ENCODE peak calls at places on chromosome 19, in six cellular contexts. Y is K562, O is suprapubic skin, Z is breast epithelium, M is esophagus muscularis mucosa, I is SK-N-SH. F is an unnamed sample.

GRCh38 chr19:54432144-54432738 is 16.8 kb upstream of the LENG8 start:
- DNase-seq in Y (no peak), O (no peak), Z (no peak), M (no peak), I (no peak), F (no peak)

GRCh38 chr19:44430956-44431355 is 17.3 kb downstream of the ZNF229 start:
- DNase-seq in Y (no peak), O (no peak), Z (no peak), M (no peak), I (no peak), F (no peak)

GRCh38 chr19:13764101-13764807 is at the start of gene MRI1:
- DNase-seq in Y (peak; percentile 91), O (peak; percentile 88), Z (peak; percentile 77), M (peak; percentile 93), I (peak; percentile 97), F (peak; percentile 39)

GRCh38 chr19:9178901-9179300 is at the start of gene OR7D2:
- DNase-seq in Y (no peak), O (no peak), Z (no peak), M (no peak), I (no peak), F (no peak)

GRCh38 chr19:51448011-51448744 is 10.1 kb downstream of the SIGLEC8 start:
- DNase-seq in Y (no peak), O (no peak), Z (no peak), M (no peak), I (no peak), F (no peak)

GRCh38 chr19:14361824-14362223 is 19.4 kb upstream of the ADGRE5 start:
- DNase-seq in Y (peak; percentile 51), O (no peak), Z (no peak), M (no peak), I (peak; percentile 63), F (no peak)

GRCh38 chr19:58409010-58409790 is 751 bp downstream of the ZNF584 start:
- DNase-seq in Y (no peak), O (no peak), Z (peak; percentile 52), M (no peak), I (peak; percentile 79), F (no peak)

GRCh38 chr19:4557186-4557970 is 2.1 kb downstream of the SEMA6B start:
- DNase-seq in Y (peak; percentile 65), O (no peak), Z (no peak), M (no peak), I (peak; percentile 69), F (no peak)

GRCh38 chr19:5547881-5548280 is 19.9 kb downstream of the TINCR start:
- DNase-seq in Y (peak; percentile 60), O (no peak), Z (no peak), M (no peak), I (peak; percentile 60), F (peak; percentile 38)

GRCh38 chr19:52535831-52536800 is 8.6 kb downstream of the ZNF808 start:
- DNase-seq in Y (no peak), O (peak; percentile 95), Z (peak; percentile 87), M (peak; percentile 96), I (peak; percentile 84), F (no peak)

GRCh38 chr19:4575267-4575793 is 15.8 kb upstream of the SEMA6B start:
- DNase-seq in Y (peak; percentile 75), O (no peak), Z (no peak), M (no peak), I (peak; percentile 58), F (peak; percentile 70)

GRCh38 chr19:18349524-18350128 is 9.2 kb downstream of the PGPEP1 start:
- DNase-seq in Y (peak; percentile 73), O (no peak), Z (peak; percentile 61), M (no peak), I (peak; percentile 84), F (peak; percentile 40)

GRCh38 chr19:15498910-15499309 is 9.4 kb upstream of the CYP4F22 start:
- DNase-seq in Y (peak; percentile 55), O (no peak), Z (no peak), M (no peak), I (no peak), F (no peak)

GRCh38 chr19:17747205-17748098 is 3.8 kb upstream of the FCHO1 start:
- DNase-seq in Y (peak; percentile 99), O (peak; percentile 95), Z (peak; percentile 89), M (peak; percentile 97), I (peak; percentile 100), F (peak; percentile 89)

GRCh38 chr19:5651361-5651760 is 28.5 kb downstream of the SAFB start:
- DNase-seq in Y (no peak), O (no peak), Z (no peak), M (no peak), I (no peak), F (no peak)

GRCh38 chr19:31356587-31357314 is 7.5 kb upstream of the TSHZ3 start:
- DNase-seq in Y (peak; percentile 73), O (no peak), Z (no peak), M (no peak), I (peak; percentile 32), F (no peak)

GRCh38 chr19:50796128-50796633 is 6.0 kb downstream of the ACP4 start:
- DNase-seq in Y (peak; percentile 54), O (no peak), Z (no peak), M (no peak), I (peak; percentile 36), F (peak; percentile 46)

GRCh38 chr19:58319241-58319640 is 7.6 kb upstream of the ZSCAN22 start:
- DNase-seq in Y (no peak), O (no peak), Z (no peak), M (no peak), I (no peak), F (no peak)

GRCh38 chr19:37077615-37077928 is 661 bp upstream of the ZNF420 start:
- DNase-seq in Y (no peak), O (no peak), Z (no peak), M (no peak), I (no peak), F (peak; percentile 3)

GRCh38 chr19:30083701-30084156 is 141.7 kb downstream of the URI1 start:
- DNase-seq in Y (no peak), O (no peak), Z (no peak), M (no peak), I (peak; percentile 62), F (no peak)

GRCh38 chr19:17859533-17860330 is at the start of gene RPL18A:
- DNase-seq in Y (peak; percentile 96), O (peak; percentile 99), Z (peak; percentile 98), M (peak; percentile 100), I (peak; percentile 96), F (peak; percentile 99)

GRCh38 chr19:13629687-13630357 is 123.5 kb upstream of the CACNA1A start:
- DNase-seq in Y (no peak), O (no peak), Z (no peak), M (no peak), I (no peak), F (no peak)

GRCh38 chr19:33514885-33515485 is 6.6 kb downstream of the PEPD start:
- DNase-seq in Y (no peak), O (no peak), Z (no peak), M (no peak), I (no peak), F (no peak)

GRCh38 chr19:28793391-28794168 is 419.4 kb downstream of the UQCRFS1 start:
- DNase-seq in Y (no peak), O (no peak), Z (no peak), M (no peak), I (no peak), F (no peak)

DNA sequence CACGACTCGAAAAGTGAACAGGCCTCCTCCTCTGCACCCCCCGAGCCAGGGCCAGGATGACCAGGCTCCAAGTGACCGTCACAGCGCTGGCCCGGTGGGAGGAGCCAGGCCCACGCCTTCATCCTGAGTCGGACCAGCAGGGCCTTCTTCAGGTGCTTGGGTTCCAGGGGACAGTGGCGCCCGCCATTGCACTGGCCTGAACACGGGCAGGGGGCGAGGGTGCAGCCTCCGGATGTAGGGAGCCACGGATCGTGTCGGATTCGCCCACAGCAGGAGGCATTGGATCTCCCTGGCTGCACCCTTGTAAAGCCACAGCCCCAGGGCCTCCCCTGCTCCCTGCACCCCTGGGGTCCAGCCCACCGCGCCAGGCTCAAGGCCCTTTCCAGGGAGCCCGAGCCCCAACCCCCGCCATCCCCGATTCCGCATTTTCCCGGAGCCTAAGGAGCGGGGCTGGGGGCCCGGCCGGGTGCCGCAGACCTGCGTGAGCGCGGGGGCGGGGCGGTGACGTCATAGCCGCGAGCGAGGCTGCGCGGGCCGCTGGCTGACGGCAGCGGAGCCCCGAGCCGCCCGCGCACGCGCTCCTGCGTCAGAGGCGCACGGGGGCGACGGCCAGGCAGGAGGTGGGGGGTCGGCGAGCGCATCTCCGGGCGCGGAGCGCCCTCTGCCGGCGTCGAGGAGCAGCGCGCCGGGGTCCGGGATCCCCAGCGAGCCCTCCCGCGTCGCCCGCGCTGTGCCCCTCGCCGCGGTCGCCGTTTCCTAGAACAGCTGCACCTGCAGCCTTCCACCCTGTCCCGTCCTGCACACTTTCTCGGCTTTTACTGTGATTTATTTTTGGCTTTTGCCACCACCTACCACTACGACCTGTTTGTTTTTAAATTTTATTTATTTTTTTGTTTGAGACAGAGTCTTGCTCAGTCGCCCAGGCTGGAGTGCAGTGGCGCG is 1.5 kb upstream of the ATP5F1D start:
- DNase-seq in Y (peak; percentile 98), O (peak; percentile 93), Z (peak; percentile 85), M (no peak), I (peak; percentile 98), F (peak; percentile 62)
- TF ChIP-seq POLR2AphosphoS5 in Y (no peak), O (no peak), Z (no peak), M (peak; percentile 49), I (no peak), F (no peak)

DNA sequence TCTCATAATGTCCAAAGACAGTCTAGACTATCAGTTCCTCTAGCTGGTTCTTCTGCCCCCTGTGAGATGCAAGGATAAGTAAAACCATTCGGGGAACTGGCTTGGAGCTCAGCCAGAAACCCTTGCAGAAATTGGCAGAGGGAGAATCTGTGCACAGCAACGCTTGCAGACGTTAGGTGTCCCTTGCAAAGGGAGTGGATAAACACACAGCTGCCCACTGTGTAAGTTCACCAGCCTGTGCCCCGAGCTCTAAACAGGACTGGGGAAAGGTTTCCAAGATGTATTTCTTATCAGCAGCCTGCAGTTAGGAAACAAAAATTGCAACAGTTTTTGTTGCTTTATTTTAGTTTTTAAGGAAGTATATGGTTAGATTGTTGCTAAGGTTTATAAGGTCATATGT is 19.0 kb upstream of the ADGRE1 start:
- DNase-seq in Y (no peak), O (no peak), Z (no peak), M (no peak), I (no peak), F (no peak)
- TF ChIP-seq POLR2AphosphoS5 in Y (no peak), O (no peak), Z (no peak), M (no peak), I (no peak), F (no peak)

DNA sequence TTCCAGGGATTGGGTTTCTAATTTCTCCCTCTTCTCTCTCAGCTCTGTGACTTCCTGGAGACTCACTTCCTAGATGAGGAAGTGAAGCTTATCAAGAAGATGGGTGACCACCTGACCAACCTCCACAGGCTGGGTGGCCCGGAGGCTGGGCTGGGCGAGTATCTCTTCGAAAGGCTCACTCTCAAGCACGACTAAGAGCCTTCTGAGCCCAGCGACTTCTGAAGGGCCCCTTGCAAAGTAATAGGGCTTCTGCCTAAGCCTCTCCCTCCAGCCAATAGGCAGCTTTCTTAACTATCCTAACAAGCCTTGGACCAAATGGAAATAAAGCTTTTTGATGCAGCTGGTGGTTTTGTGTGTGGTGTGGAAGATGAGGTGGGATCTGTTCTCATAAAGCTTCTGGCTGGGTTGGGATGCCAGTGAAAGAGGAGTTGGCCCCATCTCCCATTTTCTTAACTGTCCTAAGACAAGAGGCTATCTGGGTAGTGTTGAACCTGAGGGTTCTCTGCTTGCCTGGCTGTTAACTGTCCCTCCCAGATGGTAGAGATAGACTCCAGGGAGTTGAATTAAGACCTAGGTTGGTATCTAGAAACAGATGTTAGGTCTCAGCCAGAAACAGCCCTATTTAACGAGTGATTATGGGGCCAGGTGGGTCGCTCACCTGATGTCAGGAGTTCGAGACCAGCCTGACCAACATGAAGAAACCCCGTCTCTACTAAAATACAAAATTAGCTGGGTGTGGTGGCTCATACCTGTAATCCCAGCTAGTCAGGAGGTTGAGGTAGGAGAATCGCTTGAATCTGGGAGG is 1.6 kb downstream of the FTL start:
- DNase-seq in Y (no peak), O (no peak), Z (no peak), M (no peak), I (no peak), F (no peak)
- TF ChIP-seq POLR2AphosphoS5 in Y (peak; percentile 62), O (no peak), Z (no peak), M (no peak), I (no peak), F (peak; percentile 57)

GRCh38 chr19:41324921-41325639 is 15.1 kb downstream of the CCDC97 start:
- DNase-seq in Y (peak; percentile 87), O (no peak), Z (no peak), M (no peak), I (peak; percentile 81), F (peak; percentile 82)
- TF ChIP-seq POLR2AphosphoS5 in Y (no peak), O (no peak), Z (no peak), M (peak; percentile 56), I (no peak), F (no peak)